ENCODE peak calls at places on chromosomes 6 and 20, in six cellular contexts. H, Q, W, K, I and U are unnamed samples. For H3K9me3, the result is how much of the 10 kb centered on the place peaks cover.

GRCh38 chr6:111382476-111383294 is 100.3 kb downstream of the REV3L start:
- DNase-seq in H (no peak), Q (no peak), W (no peak), K (no peak), I (no peak), U (no peak)

GRCh38 chr20:56360899-56361199 is 2.1 kb downstream of the FAM210B start:
- DNase-seq in H (no peak), Q (no peak), W (no peak), K (no peak), I (no peak), U (no peak)

GRCh38 chr6:11615214-11615602 is 77.7 kb downstream of the TMEM170B start:
- DNase-seq in H (peak), Q (no peak), W (no peak), K (no peak), I (no peak), U (no peak)

GRCh38 chr20:45087814-45088213 is 13.1 kb downstream of the KCNS1 start:
- DNase-seq in H (no peak), Q (no peak), W (no peak), K (no peak), I (no peak), U (no peak)

GRCh38 chr6:35091353-35092083 is 49.6 kb downstream of the TCP11 start:
- DNase-seq in H (no peak), Q (no peak), W (no peak), K (no peak), I (no peak), U (no peak)

GRCh38 chr20:7113577-7114466 is 346.3 kb downstream of the BMP2 start:
- DNase-seq in H (no peak), Q (peak), W (no peak), K (no peak), I (peak), U (no peak)

GRCh38 chr6:55636406-55637102 is 57.6 kb upstream of the HMGCLL1 start:
- DNase-seq in H (peak), Q (no peak), W (no peak), K (no peak), I (no peak), U (peak)

GRCh38 chr20:5513975-5514516 is 197.3 kb upstream of the PROKR2 start:
- DNase-seq in H (no peak), Q (no peak), W (no peak), K (no peak), I (no peak), U (no peak)

GRCh38 chr6:39892490-39893129 is 41.7 kb downstream of the MOCS1 start:
- DNase-seq in H (peak), Q (peak), W (peak), K (no peak), I (peak), U (peak)

GRCh38 chr20:59784365-59785117 is 148.9 kb downstream of the SYCP2 start:
- DNase-seq in H (no peak), Q (no peak), W (no peak), K (no peak), I (no peak), U (no peak)

GRCh38 chr6:139407718-139408222 is 33.3 kb upstream of the CITED2 start:
- DNase-seq in H (peak), Q (no peak), W (no peak), K (no peak), I (no peak), U (peak)

GRCh38 chr6:130900913-130901312 is 73.7 kb downstream of the SMLR1 start:
- DNase-seq in H (no peak), Q (no peak), W (no peak), K (no peak), I (no peak), U (peak)

GRCh38 chr6:32940656-32941411 is at the start of gene HLA-DMB:
- DNase-seq in H (peak), Q (peak), W (no peak), K (no peak), I (peak), U (peak)

GRCh38 chr20:21503345-21503744 is 10.5 kb downstream of the NKX2-2 start:
- DNase-seq in H (no peak), Q (no peak), W (no peak), K (no peak), I (no peak), U (no peak)

DNA sequence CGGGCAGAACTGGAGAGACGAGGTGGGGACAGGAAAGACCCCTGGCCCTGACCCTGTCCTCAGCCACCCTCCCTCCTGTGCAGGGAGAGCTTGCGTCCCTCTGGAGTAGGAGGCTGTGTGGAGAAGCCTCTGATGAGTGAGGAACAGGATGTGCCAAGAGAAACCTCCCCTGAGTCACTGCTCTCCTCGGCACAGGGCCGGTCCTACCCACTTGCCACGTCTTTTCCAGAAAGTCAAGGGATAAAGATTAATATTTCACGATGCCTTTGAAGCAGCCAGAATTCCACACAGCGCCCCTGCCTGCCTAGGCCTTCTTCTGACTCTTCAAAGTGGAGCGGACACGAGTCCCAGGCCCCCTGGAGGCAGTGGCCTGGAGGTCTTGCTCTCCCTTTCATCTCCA is 34.9 kb upstream of the THBS2 start:
- DNase-seq in H (no peak), Q (no peak), W (no peak), K (no peak), I (no peak), U (no peak)
- TF ChIP-seq CTCF in H (no peak), Q (no peak), W (no peak), K (no peak), I (no peak), U (no peak)

DNA sequence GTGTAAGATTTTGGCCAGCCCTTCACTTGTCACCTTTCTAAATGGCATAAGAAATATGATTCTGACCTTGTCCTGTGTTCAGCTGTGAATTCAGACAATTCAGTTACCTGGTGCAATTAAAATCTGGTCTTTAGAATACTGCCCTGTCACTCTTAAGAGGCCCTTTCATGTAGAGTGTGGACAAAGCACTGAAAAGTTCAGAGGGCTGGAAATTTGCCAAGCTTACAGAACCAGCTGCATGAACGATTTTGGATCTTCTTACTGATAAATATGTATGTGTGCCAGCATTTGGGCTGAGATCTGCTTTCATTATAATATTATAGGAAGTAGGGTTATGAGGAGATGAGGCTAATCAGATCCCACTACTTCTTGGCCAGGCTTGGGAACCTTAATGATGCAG is 116.0 kb downstream of the QRSL1 start:
- DNase-seq in H (no peak), Q (no peak), W (no peak), K (no peak), I (peak), U (no peak)
- H3K9me3 ChIP-seq in H (under half), Q (under half), W (under half), K (under half), I (under half), U (under half)

GRCh38 chr6:24997186-24997585 is 61.4 kb upstream of the RIPOR2 start:
- DNase-seq in H (no peak), Q (no peak), W (no peak), K (no peak), I (no peak), U (no peak)

GRCh38 chr6:24996145-24996836 is 60.5 kb upstream of the RIPOR2 start:
- DNase-seq in H (no peak), Q (no peak), W (no peak), K (no peak), I (no peak), U (no peak)

GRCh38 chr6:24995270-24995669 is 59.5 kb upstream of the RIPOR2 start:
- DNase-seq in H (no peak), Q (no peak), W (no peak), K (no peak), I (no peak), U (no peak)

GRCh38 chr6:24991748-24992467 is 56.1 kb upstream of the RIPOR2 start:
- DNase-seq in H (peak), Q (peak), W (peak), K (no peak), I (peak), U (no peak)

DNA sequence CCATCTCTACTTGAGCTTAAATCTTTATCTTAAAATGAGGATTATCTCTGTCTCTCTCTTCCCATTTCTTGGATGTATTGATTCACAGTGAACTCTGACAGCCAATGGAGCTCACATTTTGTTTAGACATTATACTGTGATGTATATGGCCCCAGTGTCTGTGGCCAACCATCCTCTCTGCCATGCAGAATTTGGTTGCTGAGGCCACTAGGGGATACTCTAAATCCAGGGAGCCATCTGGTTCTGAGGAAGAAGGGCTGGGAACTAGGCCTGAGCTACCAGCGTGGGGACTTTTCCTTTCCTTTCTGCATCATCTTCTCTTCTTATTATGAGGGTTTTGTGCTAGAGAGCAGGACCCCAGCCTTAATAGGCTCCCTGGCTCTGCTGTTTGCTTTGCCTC is 59.1 kb upstream of the RIPOR2 start:
- DNase-seq in H (no peak), Q (no peak), W (no peak), K (no peak), I (no peak), U (no peak)
- TF ChIP-seq CTCF in H (no peak), Q (no peak), W (no peak), K (no peak), I (no peak), U (peak)

DNA sequence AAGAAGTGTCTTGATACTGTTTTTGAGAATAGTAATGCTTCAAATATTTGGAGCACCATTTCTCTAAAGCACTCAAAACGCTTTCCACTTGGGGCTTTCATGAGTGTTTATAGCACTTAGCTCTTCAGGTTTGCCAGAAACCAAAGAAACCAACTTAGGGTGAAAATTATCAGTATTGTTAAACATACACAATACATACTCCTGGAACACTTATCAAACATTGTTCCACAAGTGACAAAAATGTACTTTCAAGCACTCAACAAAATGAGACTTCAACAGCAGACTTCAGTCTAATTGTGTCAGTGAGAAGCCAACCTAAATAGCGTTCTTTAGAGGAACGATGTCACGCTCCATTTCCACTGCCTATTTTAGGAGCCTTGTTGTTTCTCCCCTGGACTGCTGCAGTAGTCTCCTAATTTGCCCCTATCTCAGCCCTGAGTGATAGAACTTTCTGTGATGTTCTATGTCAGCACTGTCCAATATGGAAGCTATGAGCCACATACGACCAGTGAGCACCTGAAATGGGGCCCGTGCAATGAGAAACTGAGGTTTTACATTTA is 461.3 kb downstream of the KIF16B start:
- DNase-seq in H (no peak), Q (no peak), W (no peak), K (no peak), I (peak), U (no peak)
- H3K9me3 ChIP-seq in H (under half), Q (under half), W (under half), K (under half), I (under half), U (under half)

GRCh38 chr20:1424336-1424735 is 31.5 kb upstream of the FKBP1A start:
- DNase-seq in H (no peak), Q (no peak), W (no peak), K (no peak), I (no peak), U (no peak)

GRCh38 chr20:1429143-1429728 is 36.4 kb upstream of the FKBP1A start:
- DNase-seq in H (no peak), Q (no peak), W (no peak), K (no peak), I (no peak), U (no peak)

GRCh38 chr20:1423625-1424106 is 30.8 kb upstream of the FKBP1A start:
- DNase-seq in H (no peak), Q (peak), W (peak), K (no peak), I (peak), U (no peak)

GRCh38 chr20:1427457-1428054 is 34.7 kb upstream of the FKBP1A start:
- DNase-seq in H (peak), Q (no peak), W (no peak), K (no peak), I (no peak), U (no peak)

GRCh38 chr20:1426231-1426849 is 33.5 kb upstream of the FKBP1A start:
- DNase-seq in H (no peak), Q (no peak), W (no peak), K (no peak), I (no peak), U (no peak)
- TF ChIP-seq CTCF in H (no peak), Q (no peak), W (no peak), K (no peak), I (no peak), U (no peak)

GRCh38 chr6:164817662-164818061 is 491.7 kb downstream of the C6orf118 start:
- DNase-seq in H (no peak), Q (no peak), W (no peak), K (no peak), I (no peak), U (no peak)
- H3K9me3 ChIP-seq in H (under half), Q (under half), W (under half), K (under half), I (under half), U (under half)

GRCh38 chr6:165891320-165891719 is 228.3 kb upstream of the PDE10A start:
- DNase-seq in H (no peak), Q (no peak), W (no peak), K (no peak), I (no peak), U (no peak)
- TF ChIP-seq CTCF in H (no peak), Q (no peak), W (no peak), K (no peak), I (no peak), U (peak)

DNA sequence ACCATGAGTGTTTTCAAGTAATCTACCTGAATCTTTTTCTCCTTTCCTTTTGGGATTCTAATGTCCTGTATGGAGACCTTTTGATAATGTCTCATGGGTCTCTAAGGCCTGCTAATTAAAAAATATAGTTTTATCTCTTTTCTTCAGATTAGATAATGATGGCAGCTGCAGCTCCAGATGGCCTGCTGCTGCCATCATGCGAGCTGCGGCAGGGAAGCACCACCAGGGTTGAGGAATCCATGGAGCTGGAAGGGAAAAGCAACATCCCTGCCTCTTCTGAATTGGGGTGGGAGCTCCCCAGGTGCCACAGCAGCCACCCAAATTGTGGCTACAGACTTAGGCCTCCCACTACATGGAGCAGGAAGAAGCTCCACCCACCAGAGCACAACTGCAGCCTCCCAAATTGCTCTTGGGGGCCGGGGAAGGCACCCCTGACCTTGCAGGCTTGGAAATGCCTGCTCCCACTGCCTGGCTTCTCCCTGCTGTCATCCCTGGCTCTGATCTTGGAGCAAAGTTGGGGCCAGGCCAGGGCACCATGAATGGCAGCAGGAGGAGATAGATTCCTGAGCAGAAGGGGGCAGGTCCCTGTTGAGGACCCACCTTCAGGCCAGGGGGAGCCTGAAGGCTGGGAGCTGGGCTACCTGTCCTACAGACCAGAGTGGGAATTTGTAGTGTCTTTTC is 189.6 kb upstream of the MAN1A1 start:
- DNase-seq in H (no peak), Q (no peak), W (no peak), K (no peak), I (no peak), U (no peak)
- H3K9me3 ChIP-seq in H (under half), Q (under half), W (under half), K (under half), I (under half), U (under half)

GRCh38 chr20:62506087-62506486 is 30.3 kb upstream of the GATA5 start:
- DNase-seq in H (no peak), Q (no peak), W (no peak), K (no peak), I (no peak), U (no peak)
- TF ChIP-seq CTCF in H (no peak), Q (no peak), W (no peak), K (no peak), I (no peak), U (no peak)